ENCODE peak calls at places on chromosomes 4 and X, in four cellular contexts. T, K, O and Q are unnamed samples.

GRCh38 chr4:66647468-66647867 is 897.8 kb downstream of the CENPC start:
- DNase-seq in O (no peak), T (no peak), K (no peak), Q (no peak)

GRCh38 chr4:17605236-17605635 is 9.2 kb upstream of the MED28 start:
- DNase-seq in O (no peak), T (no peak), K (no peak), Q (no peak)

GRCh38 chr4:154292589-154292988 is 199.0 kb downstream of the DCHS2 start:
- DNase-seq in O (no peak), T (no peak), K (no peak), Q (no peak)

GRCh38 chr4:160257324-160257723 is 1154.4 kb downstream of the RAPGEF2 start:
- DNase-seq in K (no peak), O (no peak), T (no peak), Q (no peak)

GRCh38 chr4:74671074-74671698 is 123.1 kb downstream of the BTC start:
- DNase-seq in O (peak), K (peak), T (peak), Q (peak)

GRCh38 chr4:151690164-151690856 is 70.5 kb downstream of the GATB start:
- DNase-seq in K (no peak), O (no peak), T (no peak), Q (peak)

GRCh38 chrX:15864629-15865028 is 10.0 kb upstream of the AP1S2 start:
- DNase-seq in T (no peak), O (no peak), K (no peak), Q (no peak)

GRCh38 chrX:1598876-1599790 is 7.7 kb downstream of the AKAP17A start:
- DNase-seq in K (no peak), O (no peak), T (no peak), Q (no peak)

GRCh38 chrX:71532078-71532752 is 689 bp upstream of the OGT start:
- DNase-seq in O (no peak), T (peak), K (no peak), Q (peak)

GRCh38 chr4:54961357-54961975 is 163.9 kb downstream of the KDR start:
- DNase-seq in T (no peak), K (peak), O (no peak), Q (no peak)

GRCh38 chr4:173243917-173244658 is 75.5 kb downstream of the GALNT7 start:
- DNase-seq in O (no peak), K (peak), T (no peak), Q (no peak)

GRCh38 chr4:54103190-54103574 is 3.2 kb downstream of the GSX2 start:
- DNase-seq in K (no peak), O (no peak), T (no peak), Q (no peak)

GRCh38 chrX:136168929-136169735 is 21.8 kb downstream of the FHL1 start:
- DNase-seq in K (peak), O (no peak), T (peak), Q (peak)

GRCh38 chr4:74167585-74167984 is 9.7 kb downstream of the MTHFD2L start:
- DNase-seq in O (no peak), T (no peak), K (no peak), Q (no peak)

GRCh38 chr4:149047368-149047767 is 605.2 kb upstream of the NR3C2 start:
- DNase-seq in O (no peak), T (no peak), K (no peak), Q (no peak)

GRCh38 chr4:73187325-73187724 is 71.3 kb downstream of the ANKRD17 start:
- DNase-seq in O (no peak), T (no peak), K (no peak), Q (no peak)

GRCh38 chrX:38435130-38435529 is 82.7 kb downstream of the OTC start:
- DNase-seq in T (no peak), K (no peak), O (no peak), Q (no peak)

GRCh38 chr4:183878571-183878970 is 26.5 kb upstream of the STOX2 start:
- DNase-seq in O (no peak), T (no peak), K (no peak), Q (no peak)

GRCh38 chr4:146243141-146243882 is 29.0 kb downstream of the REELD1 start:
- DNase-seq in O (peak), K (no peak), T (no peak), Q (no peak)

GRCh38 chr4:119678761-119679160 is 50.2 kb upstream of the PDE5A start:
- DNase-seq in K (no peak), T (no peak), O (no peak), Q (no peak)